ENCODE peak calls at places on chromosomes 4 and X, in seven cellular contexts. One of them, this sample, is unnamed. For H3K9me3, the result is how much of the 10 kb centered on the place peaks cover.

GRCh38 chr4:137310593-137311490 is 221.5 kb downstream of the PCDH18 start:
- DNase-seq in A549: no peak
- DNase-seq in H1: no peak
- DNase-seq in SK-N-SH: peak
- DNase-seq in GM12878: no peak
- DNase-seq in K562: no peak
- DNase-seq in HepG2: no peak
- DNase-seq in this sample: peak

GRCh38 chr4:1604706-1605205 is 79.4 kb downstream of the FAM53A start:
- DNase-seq in A549: no peak
- DNase-seq in H1: no peak
- DNase-seq in SK-N-SH: peak
- DNase-seq in GM12878: no peak
- DNase-seq in K562: no peak
- DNase-seq in HepG2: no peak
- DNase-seq in this sample: no peak

GRCh38 chr4:122091397-122091796 is 60.7 kb upstream of the BLTP1 start:
- DNase-seq in A549: no peak
- DNase-seq in H1: no peak
- DNase-seq in SK-N-SH: no peak
- DNase-seq in GM12878: no peak
- DNase-seq in K562: no peak
- DNase-seq in HepG2: no peak
- DNase-seq in this sample: no peak

GRCh38 chr4:124939908-124940307 is 227.4 kb upstream of the ANKRD50 start:
- DNase-seq in A549: no peak
- DNase-seq in H1: no peak
- DNase-seq in SK-N-SH: no peak
- DNase-seq in GM12878: no peak
- DNase-seq in K562: no peak
- DNase-seq in HepG2: no peak
- DNase-seq in this sample: no peak

GRCh38 chr4:119132306-119132705 is 3.3 kb upstream of the MYOZ2 start:
- DNase-seq in A549: no peak
- DNase-seq in H1: no peak
- DNase-seq in SK-N-SH: no peak
- DNase-seq in GM12878: no peak
- DNase-seq in K562: no peak
- DNase-seq in HepG2: no peak
- DNase-seq in this sample: peak

GRCh38 chr4:97938141-97938540 is 205.1 kb downstream of the STPG2 start:
- DNase-seq in A549: no peak
- DNase-seq in H1: no peak
- DNase-seq in SK-N-SH: no peak
- DNase-seq in GM12878: no peak
- DNase-seq in K562: no peak
- DNase-seq in HepG2: no peak
- DNase-seq in this sample: no peak

GRCh38 chrX:47687249-47687648 is 28.3 kb upstream of the UXT start:
- DNase-seq in A549: no peak
- DNase-seq in H1: no peak
- DNase-seq in SK-N-SH: no peak
- DNase-seq in GM12878: no peak
- DNase-seq in K562: no peak
- DNase-seq in HepG2: no peak
- DNase-seq in this sample: no peak

GRCh38 chr4:40255722-40256281 is 59.0 kb downstream of the RHOH start:
- DNase-seq in A549: peak
- DNase-seq in H1: no peak
- DNase-seq in SK-N-SH: no peak
- DNase-seq in GM12878: no peak
- DNase-seq in K562: peak
- DNase-seq in HepG2: peak
- DNase-seq in this sample: peak

GRCh38 chr4:186932196-186932595 is 208.5 kb upstream of the FAT1 start:
- DNase-seq in A549: no peak
- DNase-seq in H1: no peak
- DNase-seq in SK-N-SH: no peak
- DNase-seq in GM12878: no peak
- DNase-seq in K562: no peak
- DNase-seq in HepG2: peak
- DNase-seq in this sample: no peak

GRCh38 chrX:12425496-12425895 is 287.2 kb downstream of the FRMPD4 start:
- DNase-seq in A549: no peak
- DNase-seq in H1: no peak
- DNase-seq in SK-N-SH: no peak
- DNase-seq in GM12878: no peak
- DNase-seq in K562: no peak
- DNase-seq in HepG2: no peak
- DNase-seq in this sample: no peak

GRCh38 chr4:146978641-146979040 is 33.0 kb upstream of the TTC29 start:
- DNase-seq in A549: no peak
- DNase-seq in H1: no peak
- DNase-seq in SK-N-SH: no peak
- DNase-seq in GM12878: no peak
- DNase-seq in K562: no peak
- DNase-seq in HepG2: no peak
- DNase-seq in this sample: no peak

GRCh38 chr4:65391382-65391781 is 278.9 kb downstream of the EPHA5 start:
- DNase-seq in A549: no peak
- DNase-seq in H1: no peak
- DNase-seq in SK-N-SH: no peak
- DNase-seq in GM12878: no peak
- DNase-seq in K562: no peak
- DNase-seq in HepG2: no peak
- DNase-seq in this sample: no peak

GRCh38 chr4:141019772-141020171 is 113.5 kb downstream of the RNF150 start:
- DNase-seq in A549: no peak
- DNase-seq in H1: no peak
- DNase-seq in SK-N-SH: no peak
- DNase-seq in GM12878: no peak
- DNase-seq in K562: no peak
- DNase-seq in HepG2: no peak
- DNase-seq in this sample: no peak

GRCh38 chrX:141642979-141643378 is 53.5 kb downstream of the SPANXA2 start:
- DNase-seq in A549: no peak
- DNase-seq in H1: no peak
- DNase-seq in SK-N-SH: no peak
- DNase-seq in GM12878: no peak
- DNase-seq in K562: no peak
- DNase-seq in HepG2: no peak
- DNase-seq in this sample: peak

GRCh38 chr4:91116861-91117260 is 989.7 kb downstream of the CCSER1 start:
- DNase-seq in A549: no peak
- DNase-seq in H1: no peak
- DNase-seq in SK-N-SH: peak
- DNase-seq in GM12878: no peak
- DNase-seq in K562: no peak
- DNase-seq in HepG2: no peak
- DNase-seq in this sample: no peak

DNA sequence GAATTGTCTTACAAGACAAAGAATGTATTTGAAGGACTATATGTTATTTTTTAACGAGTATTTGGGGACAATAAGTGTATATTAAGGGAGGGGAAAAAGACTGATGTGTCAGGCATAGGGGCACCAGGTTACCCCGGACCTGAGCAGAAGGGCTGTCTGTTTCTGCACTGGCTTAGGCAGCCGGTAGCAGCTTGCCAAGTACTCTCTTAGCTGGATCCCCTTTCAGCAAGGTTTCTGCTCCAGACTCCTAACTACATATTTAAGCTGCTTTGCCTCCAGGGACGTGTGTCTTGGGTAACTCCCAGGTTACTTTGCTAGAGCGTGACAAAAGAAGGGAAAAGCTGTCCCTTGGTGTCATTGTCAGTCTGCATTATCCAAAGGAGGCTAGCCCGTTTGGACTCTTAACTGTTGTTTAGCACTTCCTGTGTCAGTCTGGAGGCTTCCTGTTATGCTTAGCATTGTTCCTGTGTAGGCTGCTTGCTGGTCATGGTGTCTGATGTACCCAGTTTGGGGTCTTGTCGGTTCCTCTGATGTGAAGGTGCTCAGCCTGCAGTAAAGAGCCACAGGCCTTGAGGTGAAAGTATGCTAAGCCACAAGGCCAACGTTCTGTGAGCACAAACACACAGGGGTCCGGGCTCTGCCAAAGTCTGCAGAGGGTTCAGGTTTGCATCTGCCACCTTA is 11.6 kb downstream of the CXCR3 start:
- DNase-seq in A549: no peak
- DNase-seq in H1: no peak
- DNase-seq in SK-N-SH: no peak
- DNase-seq in GM12878: no peak
- DNase-seq in K562: no peak
- DNase-seq in HepG2: no peak
- DNase-seq in this sample: no peak
- H3K9me3 ChIP-seq in A549: under half
- H3K9me3 ChIP-seq in H1: under half
- H3K9me3 ChIP-seq in SK-N-SH: under half
- H3K9me3 ChIP-seq in GM12878: under half
- H3K9me3 ChIP-seq in K562: under half
- H3K9me3 ChIP-seq in HepG2: under half
- H3K9me3 ChIP-seq in this sample: under half

DNA sequence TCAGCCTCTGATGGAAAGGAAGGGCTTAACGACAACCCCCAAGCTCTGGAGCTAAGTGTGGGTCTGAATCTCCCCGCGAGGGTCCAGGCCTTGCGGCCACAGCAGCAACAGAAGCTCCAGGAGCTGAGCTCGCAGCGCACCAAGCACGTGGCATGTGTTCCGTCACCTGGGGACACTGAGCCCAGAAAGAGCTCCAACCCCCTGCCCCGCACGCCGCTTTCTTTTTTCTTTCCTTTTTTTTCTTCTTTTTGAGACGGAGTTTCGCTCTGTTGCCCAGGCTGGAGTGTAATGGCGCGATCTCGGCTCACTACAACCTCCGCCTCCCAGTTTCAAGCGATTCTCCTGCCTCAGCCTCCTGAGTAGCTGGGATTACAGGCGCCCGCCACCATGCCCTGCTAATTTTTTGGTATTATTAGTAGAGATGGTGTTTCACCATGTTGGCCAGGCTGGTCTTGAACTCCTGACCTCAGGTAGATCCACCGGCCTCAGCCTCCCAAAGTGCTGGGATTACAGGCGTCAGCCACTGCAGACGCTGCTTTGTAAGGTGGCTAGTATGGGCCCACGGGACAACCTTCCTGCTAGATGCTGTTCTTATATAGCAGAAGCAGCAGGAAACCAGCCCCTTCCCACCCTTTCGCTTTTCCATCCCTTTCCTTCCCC is 685 bp upstream of the TNIP2 start:
- DNase-seq in A549: no peak
- DNase-seq in H1: no peak
- DNase-seq in SK-N-SH: no peak
- DNase-seq in GM12878: no peak
- DNase-seq in K562: no peak
- DNase-seq in HepG2: no peak
- DNase-seq in this sample: no peak
- TF ChIP-seq USF2 in A549: no peak
- TF ChIP-seq USF2 in H1: no peak
- TF ChIP-seq USF2 in SK-N-SH: no peak
- TF ChIP-seq USF2 in GM12878: no peak
- TF ChIP-seq USF2 in K562: no peak
- TF ChIP-seq USF2 in HepG2: no peak
- TF ChIP-seq USF2 in this sample: no peak

GRCh38 chr4:132276185-132276584 is 872.9 kb upstream of the PCDH10 start:
- DNase-seq in A549: no peak
- DNase-seq in H1: no peak
- DNase-seq in SK-N-SH: no peak
- DNase-seq in GM12878: no peak
- DNase-seq in K562: no peak
- DNase-seq in HepG2: no peak
- DNase-seq in this sample: no peak

GRCh38 chr4:132276989-132277388 is 872.1 kb upstream of the PCDH10 start:
- DNase-seq in A549: no peak
- DNase-seq in H1: no peak
- DNase-seq in SK-N-SH: no peak
- DNase-seq in GM12878: no peak
- DNase-seq in K562: no peak
- DNase-seq in HepG2: no peak
- DNase-seq in this sample: no peak

GRCh38 chr4:132275583-132276121 is 873.4 kb upstream of the PCDH10 start:
- DNase-seq in A549: no peak
- DNase-seq in H1: no peak
- DNase-seq in SK-N-SH: no peak
- DNase-seq in GM12878: no peak
- DNase-seq in K562: no peak
- DNase-seq in HepG2: no peak
- DNase-seq in this sample: no peak
- H3K9me3 ChIP-seq in A549: under half
- H3K9me3 ChIP-seq in H1: under half
- H3K9me3 ChIP-seq in SK-N-SH: under half
- H3K9me3 ChIP-seq in GM12878: under half
- H3K9me3 ChIP-seq in K562: under half
- H3K9me3 ChIP-seq in HepG2: under half
- H3K9me3 ChIP-seq in this sample: under half

GRCh38 chrX:106906361-106906760 is 3.2 kb upstream of the RIPPLY1 start:
- DNase-seq in A549: no peak
- DNase-seq in H1: no peak
- DNase-seq in SK-N-SH: no peak
- DNase-seq in GM12878: no peak
- DNase-seq in K562: no peak
- DNase-seq in HepG2: no peak
- DNase-seq in this sample: no peak

GRCh38 chrX:106903291-106903820 is at the start of gene RIPPLY1:
- DNase-seq in A549: no peak
- DNase-seq in H1: no peak
- DNase-seq in SK-N-SH: no peak
- DNase-seq in GM12878: peak
- DNase-seq in K562: no peak
- DNase-seq in HepG2: no peak
- DNase-seq in this sample: no peak

GRCh38 chrX:106902684-106903083 is 457 bp downstream of the RIPPLY1 start:
- DNase-seq in A549: no peak
- DNase-seq in H1: no peak
- DNase-seq in SK-N-SH: no peak
- DNase-seq in GM12878: no peak
- DNase-seq in K562: no peak
- DNase-seq in HepG2: peak
- DNase-seq in this sample: no peak

GRCh38 chrX:106903856-106904528 is 851 bp upstream of the RIPPLY1 start:
- DNase-seq in A549: no peak
- DNase-seq in H1: no peak
- DNase-seq in SK-N-SH: no peak
- DNase-seq in GM12878: no peak
- DNase-seq in K562: no peak
- DNase-seq in HepG2: no peak
- DNase-seq in this sample: no peak

DNA sequence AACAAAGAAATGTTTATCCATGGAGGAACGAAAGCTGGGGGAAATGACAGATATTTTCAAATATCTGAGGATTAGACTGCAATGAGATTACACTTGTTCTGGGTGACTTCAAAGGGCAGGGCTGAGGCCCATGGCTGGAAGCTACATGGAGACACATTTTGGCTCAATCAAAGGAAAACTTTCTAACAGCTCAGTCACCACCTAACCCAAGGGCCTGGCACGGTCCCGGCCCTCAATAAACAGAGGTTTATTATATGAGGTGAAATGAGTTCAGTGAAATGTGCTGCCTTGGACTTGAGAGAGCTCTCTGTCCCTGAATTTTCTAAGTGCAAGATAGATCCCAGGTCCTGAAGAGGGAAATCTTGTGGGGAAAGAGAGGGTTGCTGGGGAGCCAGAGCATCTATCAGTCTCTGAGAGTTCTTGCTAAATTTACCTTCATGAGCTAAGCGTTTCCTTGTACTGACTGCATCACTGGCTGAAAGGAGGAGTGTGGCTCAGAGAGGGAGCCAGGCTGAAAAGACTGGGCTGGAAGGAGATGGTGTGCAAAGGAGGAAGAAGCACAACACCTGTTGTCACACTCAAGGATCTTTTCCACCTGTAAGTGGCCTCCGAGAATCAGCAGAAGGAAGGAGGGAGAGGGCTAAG is 2.0 kb upstream of the RIPPLY1 start:
- DNase-seq in A549: no peak
- DNase-seq in H1: no peak
- DNase-seq in SK-N-SH: no peak
- DNase-seq in GM12878: no peak
- DNase-seq in K562: no peak
- DNase-seq in HepG2: no peak
- DNase-seq in this sample: no peak
- TF ChIP-seq USF2 in A549: no peak
- TF ChIP-seq USF2 in H1: no peak
- TF ChIP-seq USF2 in SK-N-SH: no peak
- TF ChIP-seq USF2 in GM12878: no peak
- TF ChIP-seq USF2 in K562: no peak
- TF ChIP-seq USF2 in HepG2: no peak
- TF ChIP-seq USF2 in this sample: no peak

This sample was measured in IMR-90.